ENCODE peak calls at places on chromosomes 11 and 22, in ten cellular contexts. J is coronary artery, H is GM23338, X is AG04450, T is transverse colon, L is sigmoid colon, R is fibroblast of the aortic adventitia, S is pancreas, W is heart right ventricle, N is IMR-90. V is an unnamed sample.

GRCh38 chr11:11620251-11620965 is 1.4 kb downstream of the GALNT18 start:
- DNase-seq in J (peak), H (peak), X (no peak), T (peak), L (peak), R (peak), S (peak), W (peak), N (peak), V (no peak)

GRCh38 chr22:28710889-28711285 is 30.7 kb downstream of the CHEK2 start:
- DNase-seq in J (no peak), H (no peak), X (no peak), T (no peak), L (no peak), R (peak), S (no peak), W (no peak), N (peak), V (peak)

GRCh38 chr11:125075242-125075625 is 12.1 kb downstream of the SLC37A2 start:
- DNase-seq in J (no peak), H (no peak), X (no peak), T (no peak), L (no peak), R (no peak), S (no peak), W (no peak), N (no peak), V (no peak)

GRCh38 chr11:57490456-57491248 is 24.9 kb downstream of the SLC43A1 start:
- DNase-seq in J (no peak), H (no peak), X (no peak), T (no peak), L (no peak), R (peak), S (no peak), W (no peak), N (peak), V (peak)

GRCh38 chr22:48238018-48238915 is 1475.8 kb downstream of the TBC1D22A start:
- DNase-seq in J (peak), H (no peak), X (no peak), T (no peak), L (no peak), R (no peak), S (no peak), W (no peak), N (no peak), V (no peak)

GRCh38 chr11:111391328-111392124 is 12.5 kb upstream of the POU2AF1 start:
- DNase-seq in J (no peak), H (no peak), X (no peak), T (no peak), L (no peak), R (peak), S (no peak), W (no peak), N (no peak), V (no peak)

GRCh38 chr11:133191931-133192330 is 340.4 kb downstream of the OPCML start:
- DNase-seq in J (no peak), H (no peak), X (no peak), T (no peak), L (no peak), R (no peak), S (no peak), W (no peak), N (no peak), V (no peak)

GRCh38 chr11:86805873-86806310 is 5.5 kb downstream of the PRSS23 start:
- DNase-seq in J (no peak), H (peak), X (no peak), T (no peak), L (no peak), R (peak), S (no peak), W (no peak), N (no peak), V (peak)

GRCh38 chr11:12088047-12088481 is 22.3 kb upstream of the MICAL2 start:
- DNase-seq in J (peak), H (no peak), X (no peak), T (peak), L (peak), R (peak), S (no peak), W (peak), N (peak), V (peak)

GRCh38 chr11:128903248-128904041 is 12.3 kb downstream of the KCNJ5 start:
- DNase-seq in J (no peak), H (peak), X (no peak), T (peak), L (no peak), R (no peak), S (no peak), W (no peak), N (peak), V (no peak)

GRCh38 chr11:128905345-128906184 is 14.4 kb downstream of the KCNJ5 start:
- DNase-seq in J (no peak), H (peak), X (no peak), T (peak), L (no peak), R (no peak), S (peak), W (no peak), N (peak), V (peak)

GRCh38 chr11:128904872-128905344 is 13.8 kb downstream of the KCNJ5 start:
- DNase-seq in J (no peak), H (peak), X (no peak), T (peak), L (no peak), R (peak), S (peak), W (no peak), N (no peak), V (no peak)

GRCh38 chr11:128902515-128903066 is 11.4 kb downstream of the KCNJ5 start:
- DNase-seq in J (no peak), H (peak), X (no peak), T (no peak), L (no peak), R (peak), S (no peak), W (no peak), N (peak), V (peak)

GRCh38 chr11:128904303-128904871 is 13.2 kb downstream of the KCNJ5 start:
- DNase-seq in J (no peak), H (peak), X (no peak), T (no peak), L (no peak), R (no peak), S (no peak), W (no peak), N (no peak), V (no peak)
- H3K4me3 ChIP-seq in J (peak), H (peak), X (no peak), T (no peak), L (peak), R (no peak), S (no peak), W (peak), N (no peak), V (no peak)

GRCh38 chr11:46455816-46456215 is 64.2 kb upstream of the CHRM4 start:
- DNase-seq in J (no peak), H (no peak), X (no peak), T (no peak), L (no peak), R (no peak), S (no peak), W (no peak), N (no peak), V (no peak)

GRCh38 chr11:46457659-46458058 is 66.1 kb upstream of the CHRM4 start:
- DNase-seq in J (no peak), H (no peak), X (no peak), T (no peak), L (no peak), R (peak), S (no peak), W (no peak), N (peak), V (peak)

GRCh38 chr11:46456269-46456668 is 64.7 kb upstream of the CHRM4 start:
- DNase-seq in J (no peak), H (peak), X (no peak), T (no peak), L (no peak), R (no peak), S (no peak), W (no peak), N (no peak), V (no peak)

GRCh38 chr11:46456676-46457432 is 65.3 kb upstream of the CHRM4 start:
- DNase-seq in J (no peak), H (no peak), X (no peak), T (no peak), L (no peak), R (no peak), S (no peak), W (no peak), N (no peak), V (no peak)

DNA sequence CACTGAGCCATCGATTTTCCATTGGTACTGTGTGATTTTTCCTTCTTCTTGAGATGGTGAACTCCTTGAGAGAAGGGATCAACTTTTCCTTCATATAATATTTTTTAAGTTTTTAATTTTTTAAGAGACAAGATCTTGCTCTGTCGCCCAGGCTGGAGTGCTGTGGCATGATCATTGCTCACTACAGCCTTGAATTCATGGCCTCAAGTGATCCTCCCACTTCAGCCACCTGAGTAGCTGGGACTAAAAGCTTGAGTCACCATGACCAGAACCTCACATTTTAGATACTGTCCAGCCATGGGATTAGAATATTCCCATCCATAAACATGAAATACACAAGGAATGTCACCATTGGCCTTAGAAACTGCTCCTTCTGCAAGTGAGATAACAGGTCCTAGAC is 66.9 kb upstream of the CHRM4 start:
- DNase-seq in J (no peak), H (no peak), X (no peak), T (no peak), L (no peak), R (no peak), S (no peak), W (no peak), N (no peak), V (no peak)
- H3K4me3 ChIP-seq in J (no peak), H (no peak), X (no peak), T (no peak), L (no peak), R (no peak), S (no peak), W (no peak), N (no peak), V (no peak)

GRCh38 chr22:46592390-46592872 is 27.8 kb upstream of the GRAMD4 start:
- DNase-seq in J (no peak), H (no peak), X (peak), T (peak), L (peak), R (peak), S (no peak), W (peak), N (peak), V (peak)
- H3K4me3 ChIP-seq in J (peak), H (no peak), X (peak), T (no peak), L (no peak), R (peak), S (no peak), W (peak), N (peak), V (peak)

GRCh38 chr22:17966403-17966717 is 58.0 kb downstream of the MICAL3 start:
- DNase-seq in J (no peak), H (no peak), X (no peak), T (no peak), L (no peak), R (no peak), S (no peak), W (no peak), N (no peak), V (no peak)
- H3K4me3 ChIP-seq in J (no peak), H (no peak), X (no peak), T (no peak), L (no peak), R (no peak), S (no peak), W (no peak), N (no peak), V (no peak)

GRCh38 chr11:47236482-47236881 is 12.1 kb downstream of the ACP2 start:
- DNase-seq in J (no peak), H (no peak), X (no peak), T (no peak), L (no peak), R (peak), S (no peak), W (no peak), N (peak), V (peak)

GRCh38 chr11:47233989-47234668 is 14.5 kb downstream of the ACP2 start:
- DNase-seq in J (no peak), H (peak), X (no peak), T (peak), L (no peak), R (peak), S (no peak), W (peak), N (peak), V (peak)

GRCh38 chr11:47233051-47233450 is 15.6 kb downstream of the ACP2 start:
- DNase-seq in J (no peak), H (no peak), X (no peak), T (no peak), L (no peak), R (no peak), S (no peak), W (no peak), N (no peak), V (no peak)

GRCh38 chr11:47235163-47235562 is 13.5 kb downstream of the ACP2 start:
- DNase-seq in J (no peak), H (no peak), X (no peak), T (no peak), L (no peak), R (no peak), S (no peak), W (no peak), N (no peak), V (no peak)

DNA sequence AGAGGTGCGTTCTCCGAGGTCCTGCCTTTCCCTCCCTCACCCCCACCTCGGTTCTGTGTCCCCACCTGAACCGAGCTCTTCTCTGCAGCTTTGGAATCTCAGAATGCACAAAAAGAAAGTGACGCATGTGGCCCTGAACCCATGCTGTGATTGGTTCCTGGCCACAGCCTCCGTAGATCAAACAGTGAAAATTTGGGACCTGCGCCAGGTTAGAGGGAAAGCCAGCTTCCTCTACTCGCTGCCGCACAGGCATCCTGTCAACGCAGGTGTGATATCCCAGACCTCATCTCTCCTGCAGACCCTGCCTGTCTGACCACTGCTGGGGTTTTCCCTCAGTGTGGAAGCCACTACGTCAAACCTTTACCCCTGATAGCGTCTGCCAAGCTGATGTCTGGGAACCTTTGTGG is 13.9 kb downstream of the ACP2 start:
- DNase-seq in J (no peak), H (no peak), X (no peak), T (peak), L (peak), R (no peak), S (peak), W (peak), N (peak), V (peak)
- H3K4me3 ChIP-seq in J (no peak), H (no peak), X (no peak), T (no peak), L (no peak), R (no peak), S (no peak), W (peak), N (no peak), V (no peak)

DNA sequence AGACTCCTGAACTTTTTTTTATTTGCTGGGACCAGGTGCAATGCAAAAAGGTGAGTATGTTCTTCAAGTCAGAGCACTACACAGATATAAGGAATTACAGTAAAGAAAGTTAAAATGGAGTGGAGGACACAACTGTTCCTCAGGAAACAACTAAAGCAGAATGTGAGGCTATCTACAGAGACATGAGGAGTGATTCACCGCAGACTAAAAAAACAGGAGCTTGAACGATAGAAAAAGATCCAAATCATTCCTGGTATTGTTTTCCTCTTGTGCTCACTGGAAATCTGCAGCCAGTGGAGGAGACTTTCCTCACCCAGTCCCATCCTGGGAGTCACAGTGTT is 106.2 kb downstream of the ABTB2 start:
- DNase-seq in J (no peak), H (no peak), X (no peak), T (no peak), L (no peak), R (peak), S (no peak), W (no peak), N (peak), V (peak)
- H3K4me3 ChIP-seq in J (no peak), H (no peak), X (no peak), T (no peak), L (no peak), R (no peak), S (no peak), W (peak), N (no peak), V (peak)

DNA sequence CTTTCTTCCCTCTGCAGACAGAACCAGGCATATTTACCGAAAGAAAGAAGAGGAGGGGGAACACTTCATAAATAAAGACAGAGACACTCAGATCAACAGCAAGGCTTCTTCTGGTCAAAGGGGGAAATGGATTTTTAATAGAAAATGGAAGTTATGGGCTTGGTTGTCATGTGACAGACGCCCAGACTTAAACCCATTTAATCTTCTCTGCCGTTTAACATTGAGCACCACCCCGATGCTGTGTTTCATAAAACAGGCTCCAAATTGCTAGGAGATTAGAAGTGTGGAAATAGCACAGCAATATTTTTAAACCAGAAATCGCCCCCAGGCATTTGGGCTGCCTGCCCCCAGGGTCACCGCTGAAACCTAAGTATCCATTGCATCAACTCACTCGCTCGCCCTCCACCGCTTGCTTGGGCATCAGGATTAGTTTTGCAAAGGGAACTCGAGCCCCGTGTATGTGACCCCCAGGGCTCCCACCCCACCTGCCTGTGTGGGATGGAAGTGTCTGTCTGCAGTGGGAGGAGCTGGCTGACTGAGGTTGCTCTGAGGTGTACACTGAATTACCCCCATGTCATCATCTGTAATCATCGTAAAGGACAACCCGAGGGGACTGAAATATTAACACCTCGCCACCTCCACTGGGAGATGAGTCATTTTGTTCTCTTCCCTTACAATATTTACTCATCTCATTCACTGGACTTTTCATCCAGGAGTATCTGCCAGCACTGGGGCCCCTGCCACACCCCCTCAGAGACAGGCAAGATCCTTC is 10.7 kb downstream of the DSCAML1 start:
- DNase-seq in J (no peak), H (no peak), X (no peak), T (no peak), L (no peak), R (no peak), S (no peak), W (no peak), N (no peak), V (no peak)
- H3K4me3 ChIP-seq in J (no peak), H (no peak), X (no peak), T (no peak), L (no peak), R (no peak), S (no peak), W (no peak), N (no peak), V (no peak)

DNA sequence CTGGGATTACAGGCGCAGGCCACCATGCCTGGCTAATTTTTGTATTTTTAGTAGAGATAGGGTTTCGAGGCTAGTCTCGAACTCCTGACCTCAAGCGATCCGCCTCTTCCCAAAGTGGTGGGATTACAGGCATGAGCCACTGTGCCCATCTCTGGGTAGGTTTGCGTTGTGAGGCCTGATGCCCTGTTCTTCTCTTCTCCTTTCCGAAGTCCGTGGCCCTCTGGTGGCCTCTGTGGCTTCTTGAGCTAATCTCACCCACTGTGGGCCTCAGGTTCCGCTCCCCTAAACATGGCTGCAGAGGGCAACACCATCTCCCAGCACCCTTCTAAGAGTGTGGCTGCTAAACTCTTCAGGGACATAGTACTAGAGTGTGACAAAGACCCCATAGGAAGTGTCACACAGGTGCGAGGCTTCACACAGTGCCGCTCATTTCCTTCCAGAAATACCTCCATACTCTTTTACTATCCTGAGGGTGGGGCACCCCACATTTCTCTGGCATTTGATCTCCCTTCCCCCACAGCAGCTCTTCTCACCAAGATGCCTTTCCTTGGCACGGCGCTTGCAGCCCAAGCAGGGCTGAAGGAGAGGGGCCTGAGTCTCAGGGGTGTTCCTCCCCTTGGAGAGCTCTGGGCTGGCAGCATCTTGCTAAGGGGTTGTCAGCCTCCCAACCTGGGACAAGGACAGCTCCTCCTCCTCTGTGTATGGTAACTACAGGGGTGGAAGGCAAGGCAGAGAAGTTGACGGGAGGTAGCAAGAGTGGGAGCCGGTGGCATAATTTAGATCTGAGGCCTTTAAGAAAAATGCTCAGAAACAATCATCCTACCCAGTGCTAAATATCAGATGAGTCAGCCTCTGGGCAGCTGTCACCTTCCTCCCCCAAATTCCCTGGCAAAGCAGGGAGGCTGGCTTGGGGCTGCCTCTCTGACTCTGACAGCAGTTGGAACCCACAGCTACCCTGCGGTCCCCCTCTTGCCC is 6.1 kb downstream of the THY1 start:
- DNase-seq in J (no peak), H (peak), X (no peak), T (no peak), L (peak), R (peak), S (no peak), W (no peak), N (peak), V (peak)
- H3K4me3 ChIP-seq in J (no peak), H (no peak), X (no peak), T (no peak), L (no peak), R (no peak), S (no peak), W (no peak), N (no peak), V (no peak)